ENCODE peak calls at places on chromosomes 7 and 10, in four cellular contexts. D is Panc1, H is neural crest cell, L is WERI-Rb-1. I is an unnamed sample.

GRCh38 chr7:2266911-2267310 is 24.9 kb downstream of the NUDT1 start:
- DNase-seq in D (no peak), H (no peak), L (peak; percentile 82), I (peak; percentile 92)

GRCh38 chr7:1466524-1467271 is 7.4 kb upstream of the MICALL2 start:
- DNase-seq in D (no peak), H (peak; percentile 43), L (peak; percentile 65), I (no peak)

GRCh38 chr10:98446121-98446655 is 547 bp downstream of the HPS1 start:
- DNase-seq in D (no peak), H (peak; percentile 20), L (no peak), I (peak; percentile 34)

GRCh38 chr10:73648252-73648651 is 7.0 kb upstream of the MYOZ1 start:
- DNase-seq in D (no peak), H (no peak), L (no peak), I (no peak)

GRCh38 chr7:49261928-49262327 is 337.6 kb downstream of the CDC14C start:
- DNase-seq in D (no peak), H (no peak), L (no peak), I (no peak)

GRCh38 chr7:130141161-130141857 is 63.9 kb downstream of the TMEM209 start:
- DNase-seq in D (no peak), H (peak; percentile 65), L (no peak), I (no peak)

GRCh38 chr7:110253083-110253482 is 837.8 kb upstream of the LRRN3 start:
- DNase-seq in D (no peak), H (no peak), L (no peak), I (no peak)

GRCh38 chr7:136877990-136878389 is 9.5 kb downstream of the CHRM2 start:
- DNase-seq in D (no peak), H (no peak), L (no peak), I (no peak)

GRCh38 chr7:25122373-25122772 is 2.7 kb downstream of the CYCS start:
- DNase-seq in D (no peak), H (no peak), L (no peak), I (no peak)

GRCh38 chr7:16978358-16979244 is 96.8 kb upstream of the AGR3 start:
- DNase-seq in D (peak; percentile 64), H (no peak), L (no peak), I (peak; percentile 69)

GRCh38 chr10:45514283-45515270 is 140.6 kb downstream of the ALOX5 start:
- DNase-seq in D (no peak), H (no peak), L (no peak), I (no peak)

GRCh38 chr7:17663056-17663675 is 277.1 kb downstream of the SNX13 start:
- DNase-seq in D (no peak), H (no peak), L (no peak), I (peak; percentile 74)

GRCh38 chr7:133654547-133654946 is 401.7 kb downstream of the EXOC4 start:
- DNase-seq in D (no peak), H (no peak), L (no peak), I (no peak)

GRCh38 chr7:116322541-116322940 is 112.2 kb downstream of the TES start:
- DNase-seq in D (no peak), H (no peak), L (no peak), I (no peak)

GRCh38 chr7:102431617-102432298 is 1.6 kb upstream of the ORAI2 start:
- DNase-seq in D (no peak), H (no peak), L (peak; percentile 53), I (no peak)

GRCh38 chr10:77776487-77776886 is 138.9 kb upstream of the KCNMA1 start:
- DNase-seq in D (no peak), H (no peak), L (no peak), I (no peak)

GRCh38 chr10:119865699-119866240 is 6.9 kb downstream of the MCMBP start:
- DNase-seq in D (no peak), H (no peak), L (no peak), I (no peak)

GRCh38 chr7:117858731-117859130 is 14.5 kb downstream of the CTTNBP2 start:
- DNase-seq in D (no peak), H (no peak), L (no peak), I (no peak)

GRCh38 chr10:128174581-128175559 is 48.6 kb upstream of the MKI67 start:
- DNase-seq in D (no peak), H (no peak), L (no peak), I (no peak)

GRCh38 chr10:128172756-128173155 is 46.5 kb upstream of the MKI67 start:
- DNase-seq in D (no peak), H (no peak), L (no peak), I (no peak)

GRCh38 chr10:128173383-128173782 is 47.2 kb upstream of the MKI67 start:
- DNase-seq in D (no peak), H (no peak), L (no peak), I (peak; percentile 66)

GRCh38 chr10:128180843-128181242 is 54.6 kb upstream of the MKI67 start:
- DNase-seq in D (no peak), H (no peak), L (no peak), I (no peak)

GRCh38 chr10:128178319-128178937 is 52.2 kb upstream of the MKI67 start:
- DNase-seq in D (no peak), H (peak; percentile 29), L (peak; percentile 59), I (peak; percentile 55)
- TF ChIP-seq CTCF in D (peak; percentile 91), H (peak; percentile 58), L (peak; percentile 72), I (peak; percentile 48)

DNA sequence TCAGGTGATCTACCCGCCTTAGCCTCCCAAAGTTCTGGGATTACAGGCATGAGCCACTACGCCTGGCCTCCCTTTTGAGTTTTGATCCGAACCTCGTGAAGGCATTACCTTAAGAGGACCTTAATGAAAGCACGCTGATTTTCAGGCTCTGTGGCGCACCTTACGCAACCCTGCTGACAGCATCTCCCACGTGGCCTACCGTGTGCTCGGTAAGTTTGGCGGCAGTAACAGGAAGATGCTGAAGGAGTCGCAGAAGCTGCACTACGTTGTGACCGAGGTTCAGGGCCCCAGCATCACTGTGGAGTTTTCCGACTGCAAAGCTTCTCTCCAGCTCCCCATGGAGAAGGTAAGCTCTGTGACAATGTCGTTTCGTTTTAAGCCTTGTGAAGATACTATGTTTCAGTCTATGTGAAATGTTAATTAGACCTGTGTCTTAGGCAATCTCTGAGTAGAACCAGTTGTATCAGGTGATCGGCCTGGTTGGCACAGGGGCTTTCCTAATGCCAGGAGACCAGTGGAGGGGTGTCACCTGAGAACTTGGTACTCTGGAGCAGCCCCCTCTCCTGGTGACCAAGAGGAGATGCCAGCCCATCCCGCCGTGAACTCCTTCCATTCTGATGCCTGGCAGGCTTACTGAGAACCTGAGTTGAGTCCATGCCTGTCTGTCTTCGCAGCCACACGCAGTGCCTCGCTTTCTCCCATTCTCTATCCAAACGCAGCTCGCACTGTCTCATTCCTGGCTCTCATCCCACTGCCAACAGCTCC is 43.5 kb downstream of the TRRAP start:
- DNase-seq in D (no peak), H (no peak), L (no peak), I (no peak)
- TF ChIP-seq CTCF in D (no peak), H (no peak), L (peak; percentile 31), I (no peak)

GRCh38 chr10:22609719-22610118 is 104.7 kb downstream of the PIP4K2A start:
- DNase-seq in D (no peak), H (no peak), L (peak; percentile 8), I (no peak)
- TF ChIP-seq CTCF in D (no peak), H (no peak), L (peak; percentile 19), I (no peak)

DNA sequence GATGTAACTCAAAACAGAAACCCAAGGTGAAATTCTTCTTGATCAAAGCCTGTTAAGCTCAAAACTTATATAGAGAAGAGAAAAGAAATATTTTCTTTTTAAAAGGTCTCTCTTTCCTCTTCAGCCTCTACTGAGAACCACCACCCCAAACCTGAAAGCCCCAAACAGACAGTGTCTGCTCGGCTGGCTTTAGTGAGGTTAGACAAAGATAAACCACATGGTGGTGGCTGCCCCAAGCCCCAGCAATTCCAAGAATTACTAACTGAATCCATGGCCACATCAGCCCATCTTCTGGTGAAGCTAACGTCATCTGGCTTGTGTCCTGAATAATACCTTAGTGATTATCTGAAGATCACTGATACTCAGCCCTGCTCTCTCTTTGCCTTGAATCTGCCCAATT is 275.0 kb downstream of the ELMO1 start:
- DNase-seq in D (no peak), H (no peak), L (no peak), I (no peak)
- TF ChIP-seq CTCF in D (no peak), H (no peak), L (no peak), I (no peak)

DNA sequence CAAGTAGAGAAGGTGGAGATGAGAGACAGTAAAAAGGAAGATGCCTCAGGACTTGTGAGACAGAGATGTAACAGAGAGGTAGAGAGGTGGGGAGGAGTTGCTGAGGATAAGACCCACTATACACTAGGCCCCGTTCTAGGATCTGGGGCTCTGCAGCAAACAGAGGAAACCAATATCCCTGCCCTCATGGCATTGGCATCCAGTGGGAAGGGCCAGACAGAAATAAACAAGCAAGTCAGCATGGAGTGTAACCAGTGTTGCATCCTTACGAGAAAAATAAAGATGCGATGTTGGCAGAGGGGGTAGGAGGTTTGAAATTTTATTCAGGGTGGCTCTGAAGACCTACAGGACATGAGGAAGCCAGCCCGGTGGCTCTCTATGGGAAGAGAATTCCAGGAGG is 22.0 kb upstream of the EEPD1 start:
- DNase-seq in D (no peak), H (no peak), L (no peak), I (no peak)
- TF ChIP-seq CTCF in D (no peak), H (no peak), L (no peak), I (no peak)

DNA sequence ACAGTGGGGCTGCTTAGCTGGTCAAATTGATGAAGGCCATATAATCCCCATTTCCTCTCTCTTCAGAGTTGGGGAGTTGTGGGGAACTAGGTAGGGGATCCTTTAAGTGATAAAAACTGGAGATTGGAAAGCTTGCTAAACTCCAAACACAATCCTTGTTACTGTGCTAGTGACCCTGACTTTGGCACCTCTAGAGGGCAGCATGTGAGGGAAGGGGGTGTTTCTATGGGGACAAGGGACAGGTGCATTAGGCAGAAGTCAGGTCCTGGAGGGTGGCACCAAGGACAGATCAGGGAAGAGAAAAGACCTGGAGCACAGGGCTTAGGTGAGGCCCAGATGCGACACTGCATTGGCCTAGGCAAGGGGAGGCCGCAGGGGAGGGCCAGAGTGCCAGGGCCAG is 66.9 kb downstream of the CDHR3 start:
- DNase-seq in D (no peak), H (no peak), L (no peak), I (no peak)
- TF ChIP-seq CTCF in D (no peak), H (no peak), L (peak; percentile 27), I (no peak)

DNA sequence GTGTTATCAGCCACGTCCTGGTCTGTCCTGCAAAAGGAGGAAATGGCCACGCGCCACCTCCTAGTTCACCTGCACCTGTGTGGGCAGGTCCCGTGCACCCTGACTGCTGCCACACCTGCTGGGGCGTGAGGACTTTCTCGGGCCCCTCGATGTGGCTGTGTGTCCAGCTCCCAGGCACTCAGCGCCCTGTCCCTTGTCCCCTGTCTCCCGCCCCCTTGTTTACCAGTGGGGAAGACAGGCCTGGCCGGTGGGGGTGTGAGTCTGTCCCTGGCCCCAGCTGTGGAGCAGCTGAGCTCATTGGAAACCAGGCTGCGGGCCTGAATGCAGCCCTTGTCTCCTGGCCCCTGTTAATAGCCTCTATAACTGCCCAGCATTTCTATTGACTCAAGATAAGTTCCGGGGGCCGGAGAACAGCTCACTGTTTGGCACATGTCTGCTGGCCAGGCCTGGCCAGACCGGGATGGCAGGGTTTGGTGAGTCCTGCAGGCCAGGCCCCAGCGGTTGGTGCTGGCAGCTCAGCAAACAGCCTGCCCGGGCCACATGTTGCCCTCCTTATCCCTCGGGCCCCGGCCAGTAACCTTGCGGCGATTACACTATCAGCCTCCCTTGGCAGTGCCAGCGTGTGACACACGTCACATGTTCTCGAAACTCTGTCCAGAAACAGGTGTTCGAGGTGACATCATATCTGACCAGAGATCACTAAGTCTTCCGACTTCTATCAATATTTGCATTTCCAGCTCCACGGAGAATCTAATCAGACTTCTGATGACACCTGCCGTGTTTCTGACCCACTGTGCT is 52.1 kb downstream of the FOXL3 start:
- DNase-seq in D (no peak), H (no peak), L (no peak), I (no peak)
- TF ChIP-seq CTCF in D (no peak), H (no peak), L (no peak), I (no peak)